ENCODE peak calls at places on chromosome 11, in eight cellular contexts. S, M, H, C, Q, K, X and W are unnamed samples.

GRCh38 chr11:33000181-33000580 is 15.5 kb upstream of the DEPDC7 start:
- DNase-seq in M (no peak), K (no peak), C (no peak), H (no peak), Q (no peak), X (peak), S (no peak), W (peak)

GRCh38 chr11:116499396-116500001 is 273.3 kb downstream of the BUD13 start:
- DNase-seq in K (no peak), Q (no peak), H (no peak), S (no peak), M (no peak), C (no peak), X (peak), W (peak)

GRCh38 chr11:8948901-8949300 is 6.1 kb upstream of the ASCL3 start:
- DNase-seq in X (no peak), S (no peak), H (no peak), K (no peak), C (no peak), M (no peak), Q (no peak), W (peak)

GRCh38 chr11:70141490-70142014 is 61.5 kb upstream of the FADD start:
- DNase-seq in M (no peak), C (no peak), S (no peak), K (no peak), H (no peak), Q (no peak), X (no peak), W (no peak)

GRCh38 chr11:134360050-134360835 is 28.5 kb downstream of the GLB1L2 start:
- DNase-seq in C (peak), H (peak), S (peak), Q (peak), M (peak), K (peak), X (peak), W (peak)

GRCh38 chr11:72840780-72841179 is 26.6 kb downstream of the ATG16L2 start:
- DNase-seq in Q (no peak), M (no peak), X (peak), K (no peak), H (no peak), C (no peak), S (no peak), W (no peak)

GRCh38 chr11:45617886-45618601 is 47.4 kb downstream of the CHST1 start:
- DNase-seq in X (no peak), K (no peak), Q (no peak), M (no peak), H (no peak), C (no peak), S (no peak), W (peak)

GRCh38 chr11:64292458-64293254 is 1.6 kb downstream of the KCNK4 start:
- DNase-seq in H (no peak), K (no peak), Q (no peak), X (no peak), S (no peak), M (peak), C (no peak), W (no peak)

GRCh38 chr11:118657709-118658108 is 21.7 kb downstream of the TREH start:
- DNase-seq in X (no peak), M (no peak), K (peak), C (no peak), Q (no peak), H (no peak), S (no peak), W (no peak)